ENCODE peak calls at places on chromosomes 3 and 15, in four cellular contexts. One of them, this sample, is unnamed.

GRCh38 chr15:95601525-95601924 is 729.0 kb upstream of the NR2F2 start:
- DNase-seq in fibroblast of lung: no peak
- DNase-seq in colonic mucosa: no peak
- DNase-seq in esophagus muscularis mucosa: no peak
- DNase-seq in this sample: no peak

GRCh38 chr15:89781055-89781454 is 4.9 kb downstream of the MESP2 start:
- DNase-seq in colonic mucosa: peak; percentile 80
- DNase-seq in esophagus muscularis mucosa: no peak
- DNase-seq in fibroblast of lung: no peak
- DNase-seq in this sample: no peak

GRCh38 chr15:55277116-55277564 is 12.5 kb downstream of the RAB27A start:
- DNase-seq in colonic mucosa: no peak
- DNase-seq in fibroblast of lung: peak; percentile 75
- DNase-seq in esophagus muscularis mucosa: peak; percentile 55
- DNase-seq in this sample: no peak

GRCh38 chr3:20250786-20251185 is 64.8 kb upstream of the SGO1 start:
- DNase-seq in colonic mucosa: no peak
- DNase-seq in esophagus muscularis mucosa: no peak
- DNase-seq in fibroblast of lung: no peak
- DNase-seq in this sample: no peak

GRCh38 chr3:96213393-96213792 is 601.0 kb upstream of the EPHA6 start:
- DNase-seq in fibroblast of lung: no peak
- DNase-seq in esophagus muscularis mucosa: no peak
- DNase-seq in colonic mucosa: no peak
- DNase-seq in this sample: no peak

GRCh38 chr15:35289029-35289617 is 204.0 kb upstream of the NANOGP8 start:
- DNase-seq in fibroblast of lung: peak; percentile 86
- DNase-seq in esophagus muscularis mucosa: no peak
- DNase-seq in colonic mucosa: no peak
- DNase-seq in this sample: no peak

GRCh38 chr3:128297401-128298138 is 144.3 kb downstream of the EEFSEC start:
- DNase-seq in esophagus muscularis mucosa: no peak
- DNase-seq in colonic mucosa: peak; percentile 20
- DNase-seq in fibroblast of lung: no peak
- DNase-seq in this sample: peak; percentile 49

GRCh38 chr15:70514236-70514635 is 249.1 kb downstream of the UACA start:
- DNase-seq in fibroblast of lung: no peak
- DNase-seq in esophagus muscularis mucosa: no peak
- DNase-seq in colonic mucosa: no peak
- DNase-seq in this sample: no peak

GRCh38 chr3:72274511-72275295 is 489.8 kb upstream of the PROK2 start:
- DNase-seq in colonic mucosa: peak; percentile 77
- DNase-seq in esophagus muscularis mucosa: no peak
- DNase-seq in fibroblast of lung: peak; percentile 96
- DNase-seq in this sample: no peak

GRCh38 chr15:63499611-63500010 is 4.8 kb upstream of the USP3 start:
- DNase-seq in colonic mucosa: no peak
- DNase-seq in esophagus muscularis mucosa: no peak
- DNase-seq in fibroblast of lung: no peak
- DNase-seq in this sample: no peak

GRCh38 chr3:185207931-185208746 is 45.7 kb downstream of the EHHADH start:
- DNase-seq in esophagus muscularis mucosa: no peak
- DNase-seq in fibroblast of lung: peak; percentile 59
- DNase-seq in colonic mucosa: no peak
- DNase-seq in this sample: no peak

GRCh38 chr3:195077611-195078540 is 193.1 kb downstream of the XXYLT1 start:
- DNase-seq in esophagus muscularis mucosa: no peak
- DNase-seq in fibroblast of lung: no peak
- DNase-seq in colonic mucosa: no peak
- DNase-seq in this sample: no peak

GRCh38 chr3:64501298-64501906 is 186.4 kb downstream of the ADAMTS9 start:
- DNase-seq in fibroblast of lung: peak; percentile 74
- DNase-seq in colonic mucosa: no peak
- DNase-seq in esophagus muscularis mucosa: no peak
- DNase-seq in this sample: no peak

GRCh38 chr3:119558528-119559339 is 680 bp downstream of the CD80 start:
- DNase-seq in colonic mucosa: no peak
- DNase-seq in esophagus muscularis mucosa: no peak
- DNase-seq in fibroblast of lung: no peak
- DNase-seq in this sample: no peak

GRCh38 chr3:10823516-10823818 is 7.4 kb downstream of the SLC6A11 start:
- DNase-seq in colonic mucosa: no peak
- DNase-seq in esophagus muscularis mucosa: no peak
- DNase-seq in fibroblast of lung: no peak
- DNase-seq in this sample: no peak

GRCh38 chr3:187623285-187623814 is 46.8 kb downstream of the SST start:
- DNase-seq in esophagus muscularis mucosa: no peak
- DNase-seq in colonic mucosa: no peak
- DNase-seq in fibroblast of lung: no peak
- DNase-seq in this sample: no peak

DNA sequence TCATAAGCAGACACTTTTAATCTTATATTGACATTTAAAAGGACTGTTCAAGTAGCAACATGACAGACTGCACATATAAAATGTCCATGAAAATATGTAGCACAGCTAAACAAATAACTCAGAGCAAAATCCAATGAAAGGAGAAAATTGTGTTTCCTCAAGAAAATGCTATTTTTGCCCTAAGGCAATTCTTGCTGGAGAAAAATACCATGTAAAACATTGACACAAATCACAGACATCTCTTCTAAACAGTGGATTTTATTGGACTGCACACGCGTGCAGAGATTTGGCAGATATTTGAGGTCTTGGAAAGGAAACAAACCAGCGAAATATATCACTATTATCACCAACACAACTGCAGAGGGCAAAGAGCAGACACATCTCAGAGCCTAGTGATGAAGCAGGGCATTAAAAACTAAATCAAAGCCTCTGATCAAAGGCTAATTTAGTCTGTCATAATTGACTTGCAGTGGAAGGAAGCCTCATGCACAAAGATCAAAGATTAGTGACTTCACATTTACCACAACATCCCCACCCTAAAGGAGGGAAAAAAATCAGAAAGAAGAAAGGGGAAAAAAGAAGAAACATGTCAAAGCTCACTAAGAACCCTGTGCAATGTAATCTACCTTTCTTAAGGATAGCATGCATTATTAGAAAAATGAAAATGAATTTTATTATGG is 52.4 kb downstream of the CHL1 start:
- DNase-seq in fibroblast of lung: peak; percentile 8
- DNase-seq in esophagus muscularis mucosa: no peak
- DNase-seq in colonic mucosa: no peak
- DNase-seq in this sample: no peak
- H3K9me3 ChIP-seq in fibroblast of lung: no peaks in the 10 kb centered on the region
- H3K9me3 ChIP-seq in esophagus muscularis mucosa: no peaks in the 10 kb centered on the region
- H3K9me3 ChIP-seq in colonic mucosa: no peaks in the 10 kb centered on the region
- H3K9me3 ChIP-seq in this sample: no peaks in the 10 kb centered on the region

GRCh38 chr15:25236861-25237155 is 202.0 kb downstream of the UBE3A start:
- DNase-seq in esophagus muscularis mucosa: no peak
- DNase-seq in colonic mucosa: no peak
- DNase-seq in fibroblast of lung: no peak
- DNase-seq in this sample: no peak

GRCh38 chr15:25235391-25235790 is 203.4 kb downstream of the UBE3A start:
- DNase-seq in colonic mucosa: no peak
- DNase-seq in esophagus muscularis mucosa: no peak
- DNase-seq in fibroblast of lung: no peak
- DNase-seq in this sample: no peak

GRCh38 chr15:25236143-25236860 is 202.5 kb downstream of the UBE3A start:
- DNase-seq in colonic mucosa: no peak
- DNase-seq in fibroblast of lung: no peak
- DNase-seq in esophagus muscularis mucosa: no peak
- DNase-seq in this sample: no peak

GRCh38 chr15:25234831-25235230 is 204.0 kb downstream of the UBE3A start:
- DNase-seq in colonic mucosa: no peak
- DNase-seq in esophagus muscularis mucosa: no peak
- DNase-seq in fibroblast of lung: no peak
- DNase-seq in this sample: no peak

GRCh38 chr15:25233766-25234350 is 205.0 kb downstream of the UBE3A start:
- DNase-seq in colonic mucosa: no peak
- DNase-seq in esophagus muscularis mucosa: no peak
- DNase-seq in fibroblast of lung: no peak
- DNase-seq in this sample: no peak
- H3K9me3 ChIP-seq in colonic mucosa: no peaks in the 10 kb centered on the region
- H3K9me3 ChIP-seq in esophagus muscularis mucosa: no peaks in the 10 kb centered on the region
- H3K9me3 ChIP-seq in fibroblast of lung: no peaks in the 10 kb centered on the region
- H3K9me3 ChIP-seq in this sample: no peaks in the 10 kb centered on the region

GRCh38 chr15:26323564-26323963 is 449.3 kb downstream of the GABRB3 start:
- DNase-seq in esophagus muscularis mucosa: no peak
- DNase-seq in colonic mucosa: no peak
- DNase-seq in fibroblast of lung: no peak
- DNase-seq in this sample: no peak
- H3K9me3 ChIP-seq in esophagus muscularis mucosa: no peaks in the 10 kb centered on the region
- H3K9me3 ChIP-seq in colonic mucosa: no peaks in the 10 kb centered on the region
- H3K9me3 ChIP-seq in fibroblast of lung: no peaks in the 10 kb centered on the region
- H3K9me3 ChIP-seq in this sample: no peaks in the 10 kb centered on the region

GRCh38 chr15:25052191-25052999 is 97.6 kb downstream of the SNRPN start:
- DNase-seq in colonic mucosa: no peak
- DNase-seq in esophagus muscularis mucosa: no peak
- DNase-seq in fibroblast of lung: no peak
- DNase-seq in this sample: peak; percentile 70

GRCh38 chr15:25053000-25053815 is 98.4 kb downstream of the SNRPN start:
- DNase-seq in fibroblast of lung: no peak
- DNase-seq in esophagus muscularis mucosa: peak; percentile 74
- DNase-seq in colonic mucosa: peak; percentile 7
- DNase-seq in this sample: no peak

GRCh38 chr15:25054329-25054728 is 99.5 kb downstream of the SNRPN start:
- DNase-seq in esophagus muscularis mucosa: no peak
- DNase-seq in colonic mucosa: no peak
- DNase-seq in fibroblast of lung: no peak
- DNase-seq in this sample: no peak

GRCh38 chr15:25054943-25055342 is 100.2 kb downstream of the SNRPN start:
- DNase-seq in colonic mucosa: no peak
- DNase-seq in fibroblast of lung: no peak
- DNase-seq in esophagus muscularis mucosa: no peak
- DNase-seq in this sample: no peak

DNA sequence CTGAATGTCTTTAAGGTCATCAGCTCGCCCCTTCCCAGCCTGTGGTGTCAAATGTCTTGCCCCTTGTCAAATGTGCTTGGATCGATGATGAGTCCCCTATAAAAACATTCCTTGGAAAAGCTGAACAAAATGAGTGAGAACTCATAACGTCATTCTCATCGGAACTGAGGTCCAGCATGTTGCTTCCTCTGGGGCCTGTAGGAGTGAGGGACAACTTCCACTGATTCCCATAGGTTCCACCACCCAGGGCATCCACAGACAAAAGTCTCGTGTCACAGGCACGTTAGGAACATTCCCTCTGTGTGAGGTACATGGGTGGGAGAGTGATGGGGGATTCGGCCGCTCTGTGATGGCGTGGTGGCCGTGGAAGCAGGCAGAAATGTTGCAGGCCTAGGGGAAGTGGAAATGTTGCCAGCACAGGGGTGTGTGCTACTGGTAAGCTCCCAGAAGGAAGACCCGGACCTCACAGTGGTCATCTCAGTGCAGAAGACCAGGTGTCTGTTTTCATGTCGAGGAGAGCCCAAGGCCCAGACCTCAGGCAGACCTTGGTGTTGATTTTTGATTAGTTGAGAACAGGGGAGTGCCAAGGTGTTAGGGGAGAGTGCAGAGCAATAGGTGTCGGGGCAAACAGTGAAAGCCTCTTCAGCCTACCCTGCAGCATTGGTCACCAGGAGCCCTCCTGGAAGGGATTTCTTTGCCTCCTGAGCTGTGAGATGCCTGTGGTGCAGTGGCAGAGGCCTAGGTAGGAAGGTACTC is 96.8 kb downstream of the SNRPN start:
- DNase-seq in colonic mucosa: no peak
- DNase-seq in fibroblast of lung: no peak
- DNase-seq in esophagus muscularis mucosa: peak; percentile 72
- DNase-seq in this sample: no peak
- H3K9me3 ChIP-seq in colonic mucosa: peaks cover 7% of the 10 kb centered on the region
- H3K9me3 ChIP-seq in fibroblast of lung: peaks cover 17% of the 10 kb centered on the region
- H3K9me3 ChIP-seq in esophagus muscularis mucosa: peaks cover 31% of the 10 kb centered on the region
- H3K9me3 ChIP-seq in this sample: peaks cover 96% of the 10 kb centered on the region

DNA sequence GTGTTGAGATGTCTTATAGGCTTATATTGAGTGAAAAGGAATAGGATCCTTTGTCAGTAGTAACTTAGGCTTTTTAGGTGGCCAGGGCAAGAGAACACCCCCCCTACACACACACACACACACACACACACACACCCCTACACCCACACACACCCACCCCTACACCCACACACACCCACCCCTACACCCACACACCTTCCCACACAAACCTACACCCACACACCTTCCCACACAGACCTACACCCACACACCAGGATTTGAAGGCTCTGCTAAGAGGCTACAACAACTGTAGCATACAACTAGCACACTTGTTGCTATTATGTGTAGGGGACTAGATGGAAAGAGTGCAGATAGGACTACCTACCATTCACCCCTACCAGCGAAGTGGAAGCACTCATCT is 172.6 kb downstream of the PGPEP1L start:
- DNase-seq in fibroblast of lung: no peak
- DNase-seq in colonic mucosa: no peak
- DNase-seq in esophagus muscularis mucosa: no peak
- DNase-seq in this sample: no peak
- H3K9me3 ChIP-seq in fibroblast of lung: peaks cover 2% of the 10 kb centered on the region
- H3K9me3 ChIP-seq in colonic mucosa: no peaks in the 10 kb centered on the region
- H3K9me3 ChIP-seq in esophagus muscularis mucosa: no peaks in the 10 kb centered on the region
- H3K9me3 ChIP-seq in this sample: peaks cover 11% of the 10 kb centered on the region

DNA sequence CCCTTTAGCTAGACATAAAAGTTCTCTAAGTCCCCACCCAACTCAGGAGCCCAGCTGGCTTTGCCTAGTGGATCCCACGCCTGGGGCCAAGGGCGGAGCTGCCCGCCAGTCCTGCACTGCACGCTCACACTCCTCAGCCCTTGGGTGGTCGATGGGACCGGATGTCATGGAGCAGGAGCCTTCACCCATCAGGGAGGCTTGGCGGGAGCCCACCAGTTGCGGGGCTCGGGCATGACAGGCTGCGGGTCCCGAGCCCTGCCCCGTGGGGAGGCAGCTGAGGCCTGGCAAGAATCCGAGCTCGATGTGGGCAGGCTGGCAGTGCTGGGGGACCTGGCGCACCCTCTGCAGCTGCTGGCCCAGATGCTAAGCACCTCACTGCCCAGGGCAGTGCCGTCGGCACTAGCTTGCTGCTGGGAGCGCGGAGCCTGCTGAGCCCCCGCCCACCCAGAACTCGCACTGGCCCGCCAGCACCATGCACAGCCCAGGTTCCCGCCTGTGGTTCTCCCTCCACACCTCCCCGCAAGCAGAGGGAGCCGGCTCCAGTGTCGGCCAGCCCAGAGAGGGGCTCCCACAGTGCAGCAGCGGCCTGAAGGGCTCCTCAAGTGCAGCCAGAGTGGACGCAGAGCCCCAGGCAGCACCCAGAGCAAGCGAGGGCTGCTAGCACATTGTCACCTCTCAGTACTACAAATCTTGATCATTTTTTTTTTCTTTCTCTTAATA is 391.4 kb upstream of the NDN start:
- DNase-seq in esophagus muscularis mucosa: no peak
- DNase-seq in fibroblast of lung: no peak
- DNase-seq in colonic mucosa: no peak
- DNase-seq in this sample: no peak
- H3K9me3 ChIP-seq in esophagus muscularis mucosa: no peaks in the 10 kb centered on the region
- H3K9me3 ChIP-seq in fibroblast of lung: no peaks in the 10 kb centered on the region
- H3K9me3 ChIP-seq in colonic mucosa: no peaks in the 10 kb centered on the region
- H3K9me3 ChIP-seq in this sample: no peaks in the 10 kb centered on the region

DNA sequence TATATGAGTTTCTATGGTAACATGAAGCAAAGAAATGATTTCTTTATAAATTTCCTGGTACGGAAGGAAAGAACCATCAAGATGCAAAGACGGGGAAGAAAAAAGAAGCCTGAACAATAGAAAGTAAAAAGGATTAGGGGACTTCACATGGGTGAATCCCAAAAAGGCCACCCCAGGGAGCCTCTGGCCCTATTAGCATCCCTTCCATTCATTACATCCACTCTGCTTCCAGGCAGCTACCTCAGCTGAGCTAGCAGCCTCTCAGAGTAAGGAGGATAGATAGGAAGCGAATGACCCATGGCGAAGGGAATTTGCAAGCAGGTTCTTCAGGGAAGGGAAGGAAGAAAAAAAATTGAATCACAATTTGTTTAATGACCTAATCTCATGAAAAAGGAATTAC is 81.6 kb downstream of the GABRB3 start:
- DNase-seq in fibroblast of lung: no peak
- DNase-seq in esophagus muscularis mucosa: no peak
- DNase-seq in colonic mucosa: no peak
- DNase-seq in this sample: no peak
- H3K9me3 ChIP-seq in fibroblast of lung: no peaks in the 10 kb centered on the region
- H3K9me3 ChIP-seq in esophagus muscularis mucosa: no peaks in the 10 kb centered on the region
- H3K9me3 ChIP-seq in colonic mucosa: no peaks in the 10 kb centered on the region
- H3K9me3 ChIP-seq in this sample: no peaks in the 10 kb centered on the region

This sample was measured in vagina.